ENCODE peak calls at places on chromosomes 6 and 20, in ten cellular contexts. U is caudate nucleus; Q is Ammon's horn; M is EL; P is stimulated activated CD8-positive, alpha-beta memory T cell treated with anti-CD3 and anti-CD28 coated beads, Interleukin-12 subunit alpha, Interleukin-12 subunit beta, amount 100 ng/mL, for 1 hour; V is activated T-cell treated with anti-CD3 and anti-CD28 coated beads for 1 hour; N is NCI-H345; S is PC-3; Y is endothelial cell; L is foreskin keratinocyte. D is an unnamed sample.

GRCh38 chr20:32639284-32639683 is 34.5 kb downstream of the C20orf203 start:
- DNase-seq in U (no peak), M (no peak), L (no peak), Q (no peak), Y (no peak), N (no peak), P (no peak), S (no peak), V (no peak), D (no peak)

GRCh38 chr6:169991913-169992312 is 240.5 kb downstream of the ERMARD start:
- DNase-seq in M (no peak), S (no peak), Q (no peak), Y (no peak), V (no peak), L (no peak), U (no peak), P (no peak), N (no peak), D (no peak)

GRCh38 chr6:152948150-152948768 is 34.6 kb downstream of the FBXO5 start:
- DNase-seq in N (peak), P (no peak), L (no peak), Y (peak), M (peak), S (peak), U (peak), Q (peak), V (no peak), D (no peak)

GRCh38 chr20:35954907-35955251 is 577 bp upstream of the SCAND1 start:
- DNase-seq in L (no peak), S (peak), N (peak), Y (no peak), M (peak), Q (no peak), P (no peak), U (no peak), V (peak), D (no peak)

GRCh38 chr20:43870484-43870883 is 44.2 kb upstream of the TOX2 start:
- DNase-seq in P (no peak), U (no peak), M (no peak), S (peak), N (no peak), V (no peak), Q (no peak), Y (no peak), L (no peak), D (no peak)

GRCh38 chr6:149863596-149863845 is 638 bp downstream of the LRP11 start:
- DNase-seq in V (no peak), M (no peak), P (no peak), L (no peak), Y (no peak), U (no peak), N (no peak), S (no peak), Q (no peak), D (no peak)

GRCh38 chr6:134340574-134340973 is 22.7 kb upstream of the SGK1 start:
- DNase-seq in N (no peak), S (no peak), L (no peak), Q (no peak), P (no peak), M (no peak), V (no peak), Y (no peak), U (no peak), D (no peak)

GRCh38 chr20:25407311-25408169 is at the start of gene GINS1:
- DNase-seq in L (peak), V (peak), Y (peak), S (peak), Q (peak), N (peak), M (peak), P (peak), U (peak), D (peak)

GRCh38 chr6:65706436-65706835 is 590 bp downstream of the EYS start:
- DNase-seq in P (no peak), V (no peak), Y (no peak), U (no peak), S (no peak), N (no peak), Q (no peak), M (no peak), L (no peak), D (no peak)

GRCh38 chr6:130863415-130864230 is 36.4 kb downstream of the SMLR1 start:
- DNase-seq in Q (no peak), M (no peak), L (no peak), V (no peak), S (no peak), P (no peak), Y (no peak), N (no peak), U (no peak), D (no peak)

GRCh38 chr6:34837500-34837899 is 45.6 kb downstream of the BLTP3A start:
- DNase-seq in Q (no peak), U (no peak), P (no peak), S (no peak), L (no peak), Y (no peak), M (no peak), N (no peak), V (no peak), D (no peak)

GRCh38 chr6:150129616-150130505 is 13.0 kb upstream of the PPP1R14C start:
- DNase-seq in N (no peak), V (no peak), L (no peak), Y (no peak), Q (no peak), S (no peak), M (no peak), U (no peak), P (no peak), D (no peak)

GRCh38 chr20:48025061-48025515 is 239.8 kb upstream of the SULF2 start:
- DNase-seq in S (peak), M (peak), U (no peak), N (peak), Y (no peak), P (no peak), L (no peak), V (no peak), Q (peak), D (no peak)

GRCh38 chr20:1309439-1309847 is 19.5 kb downstream of the SDCBP2 start:
- DNase-seq in N (no peak), S (no peak), V (no peak), Q (no peak), P (no peak), L (no peak), U (no peak), M (no peak), Y (no peak), D (no peak)

GRCh38 chr6:71187136-71187535 is 101.5 kb upstream of the OGFRL1 start:
- DNase-seq in N (no peak), Q (peak), U (no peak), L (no peak), V (no peak), P (no peak), M (no peak), S (no peak), Y (no peak), D (no peak)

GRCh38 chr6:137729866-137730629 is 137.0 kb upstream of the TNFAIP3 start:
- DNase-seq in P (no peak), M (peak), V (no peak), Q (no peak), Y (no peak), S (no peak), L (peak), U (no peak), N (no peak), D (no peak)

D was measured in effector memory CD4-positive, alpha-beta T cell.